ENCODE peak calls at places on chromosomes 3 and 15, in seven cellular contexts. One of them, this sample, is unnamed.

GRCh38 chr3:148534089-148534988 is 163.4 kb upstream of the AGTR1 start:
- DNase-seq in pancreas: no peak
- DNase-seq in body of pancreas: no peak
- DNase-seq in suprapubic skin: no peak
- DNase-seq in ovary: no peak
- DNase-seq in SK-N-SH: no peak
- DNase-seq in H1: no peak
- DNase-seq in this sample: no peak

GRCh38 chr3:170584585-170585007 is 1.3 kb downstream of the SLC7A14 start:
- DNase-seq in pancreas: peak; percentile 59
- DNase-seq in body of pancreas: peak; percentile 74
- DNase-seq in suprapubic skin: no peak
- DNase-seq in ovary: peak; percentile 87
- DNase-seq in SK-N-SH: peak; percentile 42
- DNase-seq in H1: peak; percentile 96
- DNase-seq in this sample: peak; percentile 75

GRCh38 chr3:115960799-115961198 is 337.5 kb downstream of the GAP43 start:
- DNase-seq in pancreas: no peak
- DNase-seq in body of pancreas: no peak
- DNase-seq in suprapubic skin: no peak
- DNase-seq in ovary: no peak
- DNase-seq in SK-N-SH: peak; percentile 45
- DNase-seq in H1: no peak
- DNase-seq in this sample: no peak

GRCh38 chr3:105532251-105532650 is 165.5 kb downstream of the ALCAM start:
- DNase-seq in pancreas: no peak
- DNase-seq in body of pancreas: no peak
- DNase-seq in suprapubic skin: no peak
- DNase-seq in ovary: no peak
- DNase-seq in SK-N-SH: no peak
- DNase-seq in H1: no peak
- DNase-seq in this sample: no peak

GRCh38 chr3:141366285-141367037 is 1.8 kb upstream of the ZBTB38 start:
- DNase-seq in pancreas: peak; percentile 41
- DNase-seq in body of pancreas: peak; percentile 82
- DNase-seq in suprapubic skin: no peak
- DNase-seq in ovary: peak; percentile 56
- DNase-seq in SK-N-SH: no peak
- DNase-seq in H1: no peak
- DNase-seq in this sample: no peak

GRCh38 chr15:35427091-35427490 is 118.9 kb downstream of the DPH6 start:
- DNase-seq in pancreas: no peak
- DNase-seq in body of pancreas: no peak
- DNase-seq in suprapubic skin: no peak
- DNase-seq in ovary: no peak
- DNase-seq in SK-N-SH: no peak
- DNase-seq in H1: no peak
- DNase-seq in this sample: no peak

GRCh38 chr15:38758001-38758400 is 193.4 kb upstream of the RASGRP1 start:
- DNase-seq in pancreas: no peak
- DNase-seq in body of pancreas: no peak
- DNase-seq in suprapubic skin: no peak
- DNase-seq in ovary: no peak
- DNase-seq in SK-N-SH: peak; percentile 21
- DNase-seq in H1: no peak
- DNase-seq in this sample: no peak

GRCh38 chr3:107928084-107928445 is 162.8 kb downstream of the CD47 start:
- DNase-seq in pancreas: no peak
- DNase-seq in body of pancreas: no peak
- DNase-seq in suprapubic skin: no peak
- DNase-seq in ovary: no peak
- DNase-seq in SK-N-SH: peak; percentile 49
- DNase-seq in H1: no peak
- DNase-seq in this sample: no peak

GRCh38 chr3:112793311-112794081 is 53.2 kb downstream of the CD200R1L start:
- DNase-seq in pancreas: no peak
- DNase-seq in body of pancreas: no peak
- DNase-seq in suprapubic skin: no peak
- DNase-seq in ovary: peak; percentile 54
- DNase-seq in SK-N-SH: no peak
- DNase-seq in H1: no peak
- DNase-seq in this sample: no peak

GRCh38 chr3:76372497-76372896 is 587.1 kb upstream of the ZNF717 start:
- DNase-seq in pancreas: no peak
- DNase-seq in body of pancreas: no peak
- DNase-seq in suprapubic skin: no peak
- DNase-seq in ovary: no peak
- DNase-seq in SK-N-SH: no peak
- DNase-seq in H1: no peak
- DNase-seq in this sample: no peak

GRCh38 chr3:129936757-129937156 is 37.8 kb upstream of the TRH start:
- DNase-seq in pancreas: peak; percentile 26
- DNase-seq in body of pancreas: peak; percentile 68
- DNase-seq in suprapubic skin: no peak
- DNase-seq in ovary: peak; percentile 55
- DNase-seq in SK-N-SH: no peak
- DNase-seq in H1: no peak
- DNase-seq in this sample: peak; percentile 17

GRCh38 chr3:128946411-128946810 is 47.5 kb downstream of the CFAP92 start:
- DNase-seq in pancreas: no peak
- DNase-seq in body of pancreas: no peak
- DNase-seq in suprapubic skin: no peak
- DNase-seq in ovary: no peak
- DNase-seq in SK-N-SH: no peak
- DNase-seq in H1: no peak
- DNase-seq in this sample: no peak

GRCh38 chr3:35200056-35200455 is 439.3 kb upstream of the ARPP21 start:
- DNase-seq in pancreas: no peak
- DNase-seq in body of pancreas: no peak
- DNase-seq in suprapubic skin: no peak
- DNase-seq in ovary: no peak
- DNase-seq in SK-N-SH: no peak
- DNase-seq in H1: no peak
- DNase-seq in this sample: no peak

GRCh38 chr3:82654708-82655107 is 893.3 kb upstream of the GBE1 start:
- DNase-seq in pancreas: no peak
- DNase-seq in body of pancreas: no peak
- DNase-seq in suprapubic skin: no peak
- DNase-seq in ovary: no peak
- DNase-seq in SK-N-SH: no peak
- DNase-seq in H1: no peak
- DNase-seq in this sample: no peak

GRCh38 chr3:185702564-185703225 is 116.6 kb downstream of the SENP2 start:
- DNase-seq in pancreas: peak; percentile 72
- DNase-seq in body of pancreas: peak; percentile 63
- DNase-seq in suprapubic skin: no peak
- DNase-seq in ovary: no peak
- DNase-seq in SK-N-SH: no peak
- DNase-seq in H1: no peak
- DNase-seq in this sample: no peak

GRCh38 chr3:190970560-190970959 is 108.1 kb upstream of the GMNC start:
- DNase-seq in pancreas: no peak
- DNase-seq in body of pancreas: no peak
- DNase-seq in suprapubic skin: no peak
- DNase-seq in ovary: no peak
- DNase-seq in SK-N-SH: no peak
- DNase-seq in H1: no peak
- DNase-seq in this sample: no peak

GRCh38 chr15:33200903-33201302 is 6.4 kb upstream of the FMN1 start:
- DNase-seq in pancreas: no peak
- DNase-seq in body of pancreas: no peak
- DNase-seq in suprapubic skin: no peak
- DNase-seq in ovary: no peak
- DNase-seq in SK-N-SH: no peak
- DNase-seq in H1: no peak
- DNase-seq in this sample: no peak

GRCh38 chr15:41554401-41554800 is 4.6 kb upstream of the TYRO3 start:
- DNase-seq in pancreas: no peak
- DNase-seq in body of pancreas: no peak
- DNase-seq in suprapubic skin: no peak
- DNase-seq in ovary: no peak
- DNase-seq in SK-N-SH: no peak
- DNase-seq in H1: no peak
- DNase-seq in this sample: no peak

GRCh38 chr3:152400912-152401311 is 132.2 kb downstream of the MBNL1 start:
- DNase-seq in pancreas: no peak
- DNase-seq in body of pancreas: no peak
- DNase-seq in suprapubic skin: no peak
- DNase-seq in ovary: no peak
- DNase-seq in SK-N-SH: no peak
- DNase-seq in H1: no peak
- DNase-seq in this sample: no peak
- H3K4me1 ChIP-seq in pancreas: peaks cover 6% of the 10 kb centered on the region
- H3K4me1 ChIP-seq in body of pancreas: peaks cover 69% of the 10 kb centered on the region
- H3K4me1 ChIP-seq in suprapubic skin: peaks cover 91% of the 10 kb centered on the region
- H3K4me1 ChIP-seq in ovary: peaks cover 7% of the 10 kb centered on the region
- H3K4me1 ChIP-seq in SK-N-SH: peaks cover 49% of the 10 kb centered on the region
- H3K4me1 ChIP-seq in H1: peaks cover 8% of the 10 kb centered on the region
- H3K4me1 ChIP-seq in this sample: peaks cover 94% of the 10 kb centered on the region

GRCh38 chr15:69415381-69415780 is 1.2 kb downstream of the KIF23 start:
- DNase-seq in pancreas: no peak
- DNase-seq in body of pancreas: no peak
- DNase-seq in suprapubic skin: no peak
- DNase-seq in ovary: no peak
- DNase-seq in SK-N-SH: no peak
- DNase-seq in H1: no peak
- DNase-seq in this sample: no peak
- H3K4me3 ChIP-seq in pancreas: no peak overlapping the region
- H3K4me3 ChIP-seq in body of pancreas: no peak overlapping the region
- H3K4me3 ChIP-seq in suprapubic skin: peak overlapping the region; percentile 90
- H3K4me3 ChIP-seq in ovary: no peak overlapping the region
- H3K4me3 ChIP-seq in SK-N-SH: peak overlapping the region; percentile 95
- H3K4me3 ChIP-seq in H1: peak overlapping the region; percentile 95
- H3K4me3 ChIP-seq in this sample: no peak overlapping the region

DNA sequence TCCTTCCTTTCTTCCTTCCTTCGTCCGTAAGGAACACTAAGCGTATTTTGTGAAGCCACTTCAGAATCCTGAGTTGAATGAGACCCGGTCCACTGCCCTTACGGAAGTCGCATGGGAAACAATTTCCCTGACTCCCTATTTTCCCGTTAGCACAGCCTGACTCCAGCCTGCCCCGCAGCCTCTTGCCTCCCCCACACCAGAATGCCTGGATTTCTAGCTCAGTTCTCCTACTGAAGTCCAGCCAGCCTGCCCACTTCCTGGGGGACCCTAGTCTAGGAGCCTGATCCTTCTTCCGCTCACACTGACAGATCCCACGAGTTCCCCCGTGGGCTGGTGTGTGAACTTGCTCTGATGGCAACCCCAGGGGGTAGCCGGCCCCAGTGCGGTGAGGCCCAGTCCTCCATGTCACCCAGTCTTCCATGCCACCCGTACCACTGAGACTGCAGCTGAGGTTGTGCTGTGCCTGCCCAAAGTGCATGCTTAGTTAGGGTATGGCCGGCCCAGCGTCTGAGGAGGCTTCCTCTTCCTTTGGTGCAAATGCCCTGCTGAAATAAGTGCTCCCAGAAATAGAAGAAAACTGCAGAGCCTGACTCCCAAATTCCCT is 31.6 kb downstream of the MGLL start:
- DNase-seq in pancreas: no peak
- DNase-seq in body of pancreas: no peak
- DNase-seq in suprapubic skin: peak; percentile 74
- DNase-seq in ovary: no peak
- DNase-seq in SK-N-SH: no peak
- DNase-seq in H1: no peak
- DNase-seq in this sample: no peak
- H3K4me1 ChIP-seq in pancreas: peaks cover 7% of the 10 kb centered on the region
- H3K4me1 ChIP-seq in body of pancreas: peaks cover 30% of the 10 kb centered on the region
- H3K4me1 ChIP-seq in suprapubic skin: peaks cover 53% of the 10 kb centered on the region
- H3K4me1 ChIP-seq in ovary: peaks cover 7% of the 10 kb centered on the region
- H3K4me1 ChIP-seq in SK-N-SH: peaks cover 11% of the 10 kb centered on the region
- H3K4me1 ChIP-seq in H1: no peaks in the 10 kb centered on the region
- H3K4me1 ChIP-seq in this sample: peaks cover 40% of the 10 kb centered on the region

GRCh38 chr3:58577269-58577821 is at the start of gene FAM107A:
- DNase-seq in pancreas: no peak
- DNase-seq in body of pancreas: peak; percentile 52
- DNase-seq in suprapubic skin: peak; percentile 81
- DNase-seq in ovary: peak; percentile 58
- DNase-seq in SK-N-SH: no peak
- DNase-seq in H1: peak; percentile 59
- DNase-seq in this sample: peak; percentile 36
- H3K4me3 ChIP-seq in pancreas: no peak within 1 kb of the TSS
- H3K4me3 ChIP-seq in body of pancreas: no peak within 1 kb of the TSS
- H3K4me3 ChIP-seq in suprapubic skin: peak within 1 kb of the TSS; percentile 36
- H3K4me3 ChIP-seq in ovary: no peak within 1 kb of the TSS
- H3K4me3 ChIP-seq in SK-N-SH: no peak within 1 kb of the TSS
- H3K4me3 ChIP-seq in H1: no peak within 1 kb of the TSS
- H3K4me3 ChIP-seq in this sample: peak within 1 kb of the TSS; percentile 61

GRCh38 chr3:150613709-150614480 is 10.8 kb downstream of the SELENOT start:
- DNase-seq in pancreas: no peak
- DNase-seq in body of pancreas: no peak
- DNase-seq in suprapubic skin: no peak
- DNase-seq in ovary: no peak
- DNase-seq in SK-N-SH: no peak
- DNase-seq in H1: no peak
- DNase-seq in this sample: no peak
- H3K4me1 ChIP-seq in pancreas: no peaks in the 10 kb centered on the region
- H3K4me1 ChIP-seq in body of pancreas: peaks cover 16% of the 10 kb centered on the region
- H3K4me1 ChIP-seq in suprapubic skin: peaks cover 4% of the 10 kb centered on the region
- H3K4me1 ChIP-seq in ovary: peaks cover 6% of the 10 kb centered on the region
- H3K4me1 ChIP-seq in SK-N-SH: peaks cover 11% of the 10 kb centered on the region
- H3K4me1 ChIP-seq in H1: no peaks in the 10 kb centered on the region
- H3K4me1 ChIP-seq in this sample: peaks cover 14% of the 10 kb centered on the region

This sample was measured in heart right ventricle.